ENCODE peak calls at places on chromosomes 5 and 9, in six cellular contexts. One of them, this sample, is unnamed.

GRCh38 chr9:76877961-76878360 is 28.0 kb downstream of the PRUNE2 start:
- DNase-seq in body of pancreas: no peak
- DNase-seq in Peyer's patch: no peak
- DNase-seq in BJ: no peak
- DNase-seq in kidney epithelial cell: no peak
- DNase-seq in fibroblast of the aortic adventitia: no peak
- DNase-seq in this sample: no peak

GRCh38 chr9:116318463-116319271 is 165.1 kb downstream of the PAPPA start:
- DNase-seq in body of pancreas: peak
- DNase-seq in Peyer's patch: no peak
- DNase-seq in BJ: peak
- DNase-seq in kidney epithelial cell: no peak
- DNase-seq in fibroblast of the aortic adventitia: peak
- DNase-seq in this sample: no peak

GRCh38 chr5:56550227-56550626 is 265.1 kb upstream of the MAP3K1 start:
- DNase-seq in body of pancreas: no peak
- DNase-seq in Peyer's patch: no peak
- DNase-seq in BJ: no peak
- DNase-seq in kidney epithelial cell: no peak
- DNase-seq in fibroblast of the aortic adventitia: no peak
- DNase-seq in this sample: no peak

GRCh38 chr5:164119806-164120440 is 614.5 kb downstream of the MAT2B start:
- DNase-seq in body of pancreas: no peak
- DNase-seq in Peyer's patch: no peak
- DNase-seq in BJ: no peak
- DNase-seq in kidney epithelial cell: peak
- DNase-seq in fibroblast of the aortic adventitia: peak
- DNase-seq in this sample: no peak

GRCh38 chr9:106962615-106963363 is 99.8 kb downstream of the ZNF462 start:
- DNase-seq in body of pancreas: no peak
- DNase-seq in Peyer's patch: no peak
- DNase-seq in BJ: no peak
- DNase-seq in kidney epithelial cell: no peak
- DNase-seq in fibroblast of the aortic adventitia: peak
- DNase-seq in this sample: no peak

GRCh38 chr5:3311443-3311842 is 284.2 kb upstream of the IRX1 start:
- DNase-seq in body of pancreas: peak
- DNase-seq in Peyer's patch: no peak
- DNase-seq in BJ: no peak
- DNase-seq in kidney epithelial cell: no peak
- DNase-seq in fibroblast of the aortic adventitia: no peak
- DNase-seq in this sample: no peak

GRCh38 chr9:95720496-95720895 is 155.0 kb upstream of the ERCC6L2 start:
- DNase-seq in body of pancreas: no peak
- DNase-seq in Peyer's patch: no peak
- DNase-seq in BJ: no peak
- DNase-seq in kidney epithelial cell: no peak
- DNase-seq in fibroblast of the aortic adventitia: no peak
- DNase-seq in this sample: no peak

GRCh38 chr5:180208435-180209081 is 453 bp downstream of the RASGEF1C start:
- DNase-seq in body of pancreas: no peak
- DNase-seq in Peyer's patch: no peak
- DNase-seq in BJ: no peak
- DNase-seq in kidney epithelial cell: no peak
- DNase-seq in fibroblast of the aortic adventitia: no peak
- DNase-seq in this sample: no peak

GRCh38 chr9:91495450-91495849 is 71.8 kb upstream of the NFIL3 start:
- DNase-seq in body of pancreas: no peak
- DNase-seq in Peyer's patch: no peak
- DNase-seq in BJ: peak
- DNase-seq in kidney epithelial cell: peak
- DNase-seq in fibroblast of the aortic adventitia: peak
- DNase-seq in this sample: no peak

GRCh38 chr9:98924971-98925820 is 18.5 kb upstream of the COL15A1 start:
- DNase-seq in body of pancreas: no peak
- DNase-seq in Peyer's patch: no peak
- DNase-seq in BJ: no peak
- DNase-seq in kidney epithelial cell: no peak
- DNase-seq in fibroblast of the aortic adventitia: no peak
- DNase-seq in this sample: no peak

GRCh38 chr5:1731091-1731639 is 68.5 kb downstream of the MRPL36 start:
- DNase-seq in body of pancreas: no peak
- DNase-seq in Peyer's patch: no peak
- DNase-seq in BJ: no peak
- DNase-seq in kidney epithelial cell: no peak
- DNase-seq in fibroblast of the aortic adventitia: no peak
- DNase-seq in this sample: no peak

GRCh38 chr5:60439552-60439951 is 260.4 kb downstream of the DEPDC1B start:
- DNase-seq in body of pancreas: no peak
- DNase-seq in Peyer's patch: no peak
- DNase-seq in BJ: no peak
- DNase-seq in kidney epithelial cell: no peak
- DNase-seq in fibroblast of the aortic adventitia: no peak
- DNase-seq in this sample: no peak

GRCh38 chr5:168307925-168308584 is 16.6 kb downstream of the WWC1 start:
- DNase-seq in body of pancreas: no peak
- DNase-seq in Peyer's patch: no peak
- DNase-seq in BJ: no peak
- DNase-seq in kidney epithelial cell: no peak
- DNase-seq in fibroblast of the aortic adventitia: no peak
- DNase-seq in this sample: no peak

GRCh38 chr9:2120926-2121689 is 106.0 kb downstream of the SMARCA2 start:
- DNase-seq in body of pancreas: no peak
- DNase-seq in Peyer's patch: no peak
- DNase-seq in BJ: no peak
- DNase-seq in kidney epithelial cell: no peak
- DNase-seq in fibroblast of the aortic adventitia: peak
- DNase-seq in this sample: no peak

GRCh38 chr5:15209053-15209762 is 290.8 kb upstream of the FBXL7 start:
- DNase-seq in body of pancreas: no peak
- DNase-seq in Peyer's patch: no peak
- DNase-seq in BJ: no peak
- DNase-seq in kidney epithelial cell: no peak
- DNase-seq in fibroblast of the aortic adventitia: peak
- DNase-seq in this sample: no peak

GRCh38 chr5:1299961-1300360 is 5.1 kb upstream of the TERT start:
- DNase-seq in body of pancreas: no peak
- DNase-seq in Peyer's patch: no peak
- DNase-seq in BJ: no peak
- DNase-seq in kidney epithelial cell: no peak
- DNase-seq in fibroblast of the aortic adventitia: no peak
- DNase-seq in this sample: no peak

GRCh38 chr9:5052858-5053257 is 67.8 kb downstream of the JAK2 start:
- DNase-seq in body of pancreas: no peak
- DNase-seq in Peyer's patch: no peak
- DNase-seq in BJ: no peak
- DNase-seq in kidney epithelial cell: no peak
- DNase-seq in fibroblast of the aortic adventitia: peak
- DNase-seq in this sample: no peak

GRCh38 chr9:91714020-91714721 is 235.9 kb downstream of the ROR2 start:
- DNase-seq in body of pancreas: peak
- DNase-seq in Peyer's patch: peak
- DNase-seq in BJ: no peak
- DNase-seq in kidney epithelial cell: no peak
- DNase-seq in fibroblast of the aortic adventitia: peak
- DNase-seq in this sample: no peak

GRCh38 chr9:89878687-89879086 is 273.9 kb downstream of the GADD45G start:
- DNase-seq in body of pancreas: peak
- DNase-seq in Peyer's patch: peak
- DNase-seq in BJ: no peak
- DNase-seq in kidney epithelial cell: no peak
- DNase-seq in fibroblast of the aortic adventitia: no peak
- DNase-seq in this sample: no peak

GRCh38 chr5:124575731-124576130 is 170.7 kb downstream of the ZNF608 start:
- DNase-seq in body of pancreas: no peak
- DNase-seq in Peyer's patch: no peak
- DNase-seq in BJ: no peak
- DNase-seq in kidney epithelial cell: no peak
- DNase-seq in fibroblast of the aortic adventitia: no peak
- DNase-seq in this sample: no peak

GRCh38 chr5:74679968-74680367 is 5.1 kb upstream of the HEXB start:
- DNase-seq in body of pancreas: no peak
- DNase-seq in Peyer's patch: no peak
- DNase-seq in BJ: no peak
- DNase-seq in kidney epithelial cell: no peak
- DNase-seq in fibroblast of the aortic adventitia: peak
- DNase-seq in this sample: no peak

GRCh38 chr5:105840800-105841199 is 1829.9 kb downstream of the EFNA5 start:
- DNase-seq in body of pancreas: no peak
- DNase-seq in Peyer's patch: no peak
- DNase-seq in BJ: no peak
- DNase-seq in kidney epithelial cell: no peak
- DNase-seq in fibroblast of the aortic adventitia: no peak
- DNase-seq in this sample: no peak

DNA sequence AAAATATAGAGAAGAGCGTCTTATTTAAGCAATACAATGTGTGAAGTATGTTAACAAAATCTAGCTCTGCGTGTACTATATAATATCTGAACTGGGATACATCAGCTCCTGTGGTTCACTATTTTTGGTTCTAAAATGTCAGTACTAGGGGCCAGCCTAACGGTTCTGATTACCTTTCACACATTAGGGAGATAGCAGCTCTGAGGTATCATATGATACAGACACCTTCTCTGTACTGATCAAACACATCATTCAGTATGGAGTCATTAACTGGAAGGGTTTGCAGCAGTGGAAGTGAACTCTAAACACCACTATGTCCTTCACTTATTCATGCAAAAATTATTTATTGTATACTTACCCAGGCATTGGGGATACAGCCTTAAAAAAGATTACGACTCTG is 2.1 kb upstream of the LNPEP start:
- DNase-seq in body of pancreas: no peak
- DNase-seq in Peyer's patch: no peak
- DNase-seq in BJ: no peak
- DNase-seq in kidney epithelial cell: no peak
- DNase-seq in fibroblast of the aortic adventitia: no peak
- DNase-seq in this sample: no peak
- H3K4me3 ChIP-seq in body of pancreas: peak
- H3K4me3 ChIP-seq in Peyer's patch: peak
- H3K4me3 ChIP-seq in BJ: peak
- H3K4me3 ChIP-seq in kidney epithelial cell: peak
- H3K4me3 ChIP-seq in fibroblast of the aortic adventitia: peak
- H3K4me3 ChIP-seq in this sample: peak

GRCh38 chr9:14322211-14323082 is 8.5 kb upstream of the NFIB start:
- DNase-seq in body of pancreas: peak
- DNase-seq in Peyer's patch: peak
- DNase-seq in BJ: peak
- DNase-seq in kidney epithelial cell: no peak
- DNase-seq in fibroblast of the aortic adventitia: peak
- DNase-seq in this sample: no peak
- TF ChIP-seq CTCF in body of pancreas: peak
- TF ChIP-seq CTCF in Peyer's patch: peak
- TF ChIP-seq CTCF in BJ: peak
- TF ChIP-seq CTCF in kidney epithelial cell: peak
- TF ChIP-seq CTCF in fibroblast of the aortic adventitia: peak
- TF ChIP-seq CTCF in this sample: peak

GRCh38 chr5:33936004-33936380 is 194 bp upstream of the RXFP3 start:
- DNase-seq in body of pancreas: peak
- DNase-seq in Peyer's patch: no peak
- DNase-seq in BJ: no peak
- DNase-seq in kidney epithelial cell: no peak
- DNase-seq in fibroblast of the aortic adventitia: peak
- DNase-seq in this sample: peak

GRCh38 chr5:33937017-33937699 is 972 bp downstream of the RXFP3 start:
- DNase-seq in body of pancreas: no peak
- DNase-seq in Peyer's patch: no peak
- DNase-seq in BJ: no peak
- DNase-seq in kidney epithelial cell: no peak
- DNase-seq in fibroblast of the aortic adventitia: no peak
- DNase-seq in this sample: no peak

GRCh38 chr5:33937700-33938506 is 1.7 kb downstream of the RXFP3 start:
- DNase-seq in body of pancreas: no peak
- DNase-seq in Peyer's patch: no peak
- DNase-seq in BJ: no peak
- DNase-seq in kidney epithelial cell: no peak
- DNase-seq in fibroblast of the aortic adventitia: no peak
- DNase-seq in this sample: no peak

GRCh38 chr5:33938507-33938796 is 2.3 kb downstream of the RXFP3 start:
- DNase-seq in body of pancreas: no peak
- DNase-seq in Peyer's patch: no peak
- DNase-seq in BJ: no peak
- DNase-seq in kidney epithelial cell: no peak
- DNase-seq in fibroblast of the aortic adventitia: no peak
- DNase-seq in this sample: no peak

DNA sequence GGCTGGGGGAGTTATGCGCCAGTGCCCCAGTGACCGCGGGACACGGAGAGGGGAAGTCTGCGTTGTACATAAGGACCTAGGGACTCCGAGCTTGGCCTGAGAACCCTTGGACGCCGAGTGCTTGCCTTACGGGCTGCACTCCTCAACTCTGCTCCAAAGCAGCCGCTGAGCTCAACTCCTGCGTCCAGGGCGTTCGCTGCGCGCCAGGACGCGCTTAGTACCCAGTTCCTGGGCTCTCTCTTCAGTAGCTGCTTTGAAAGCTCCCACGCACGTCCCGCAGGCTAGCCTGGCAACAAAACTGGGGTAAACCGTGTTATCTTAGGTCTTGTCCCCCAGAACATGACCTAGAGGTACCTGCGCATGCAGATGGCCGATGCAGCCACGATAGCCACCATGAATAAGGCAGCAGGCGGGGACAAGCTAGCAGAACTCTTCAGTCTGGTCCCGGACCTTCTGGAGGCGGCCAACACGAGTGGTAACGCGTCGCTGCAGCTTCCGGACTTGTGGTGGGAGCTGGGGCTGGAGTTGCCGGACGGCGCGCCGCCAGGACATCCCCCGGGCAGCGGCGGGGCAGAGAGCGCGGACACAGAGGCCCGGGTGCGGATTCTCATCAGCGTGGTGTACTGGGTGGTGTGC is at the start of gene RXFP3:
- DNase-seq in body of pancreas: no peak
- DNase-seq in Peyer's patch: no peak
- DNase-seq in BJ: no peak
- DNase-seq in kidney epithelial cell: no peak
- DNase-seq in fibroblast of the aortic adventitia: no peak
- DNase-seq in this sample: no peak
- H3K4me3 ChIP-seq in body of pancreas: no peak
- H3K4me3 ChIP-seq in Peyer's patch: peak
- H3K4me3 ChIP-seq in BJ: peak
- H3K4me3 ChIP-seq in kidney epithelial cell: peak
- H3K4me3 ChIP-seq in fibroblast of the aortic adventitia: peak
- H3K4me3 ChIP-seq in this sample: peak

DNA sequence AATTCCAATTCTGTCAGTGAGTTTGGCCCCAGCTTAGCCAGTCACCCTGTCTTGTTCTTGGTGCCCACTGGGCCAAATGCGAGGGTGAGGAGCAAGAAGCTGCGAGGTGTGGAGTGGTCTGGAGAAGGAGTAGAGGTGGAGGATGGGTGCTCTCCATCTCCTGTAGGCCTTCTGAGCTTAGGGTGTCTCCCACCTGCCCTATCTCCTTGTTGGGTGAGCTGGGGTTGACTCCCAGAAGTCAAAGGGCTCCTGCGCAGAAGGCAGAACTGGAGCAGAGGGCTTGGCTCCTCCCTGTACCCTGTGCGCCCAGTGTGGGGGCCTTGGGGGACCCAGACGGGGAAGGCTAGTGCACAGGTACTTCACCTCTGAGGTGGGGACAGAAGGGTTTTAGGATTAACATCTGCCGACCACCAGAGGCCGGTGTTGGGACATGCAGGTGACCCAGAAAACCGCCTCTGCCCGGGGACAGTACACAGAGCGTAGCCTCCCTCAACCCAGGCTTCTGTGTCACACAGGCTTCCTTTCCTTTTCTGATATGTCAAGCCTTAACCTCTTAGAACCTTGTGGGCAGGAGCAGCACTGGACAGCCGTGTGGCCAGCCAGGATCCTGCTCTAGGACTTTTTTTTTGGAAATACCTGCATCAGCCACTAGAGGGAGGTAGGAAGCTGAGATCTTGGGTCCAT is 16.9 kb downstream of the IL5 start:
- DNase-seq in body of pancreas: peak
- DNase-seq in Peyer's patch: peak
- DNase-seq in BJ: no peak
- DNase-seq in kidney epithelial cell: no peak
- DNase-seq in fibroblast of the aortic adventitia: peak
- DNase-seq in this sample: no peak
- TF ChIP-seq CTCF in body of pancreas: peak
- TF ChIP-seq CTCF in Peyer's patch: peak
- TF ChIP-seq CTCF in BJ: peak
- TF ChIP-seq CTCF in kidney epithelial cell: peak
- TF ChIP-seq CTCF in fibroblast of the aortic adventitia: peak
- TF ChIP-seq CTCF in this sample: peak